ENCODE peak calls at places on chromosomes 12 and 14, in five cellular contexts. One of them, this sample, is unnamed.
A peak's percentile ranks its signal among the peaks of the same experiment; 100 is the strongest.

GRCh38 chr14:85415015-85415712 is 114.8 kb upstream of the FLRT2 start:
- DNase-seq in hepatocyte: peak; percentile 65
- DNase-seq in GM23248: peak; percentile 97
- DNase-seq in endothelial cell of umbilical vein: peak; percentile 67
- DNase-seq in pancreas: no peak
- DNase-seq in this sample: no peak

GRCh38 chr14:23071244-23071974 is 14.1 kb upstream of the CDH24 start:
- DNase-seq in endothelial cell of umbilical vein: peak; percentile 93
- DNase-seq in pancreas: peak; percentile 84
- DNase-seq in GM23248: peak; percentile 96
- DNase-seq in hepatocyte: peak; percentile 94
- DNase-seq in this sample: no peak

GRCh38 chr12:122356192-122356635 is 66.3 kb downstream of the CLIP1 start:
- DNase-seq in hepatocyte: peak; percentile 57
- DNase-seq in pancreas: no peak
- DNase-seq in GM23248: peak; percentile 65
- DNase-seq in endothelial cell of umbilical vein: peak; percentile 69
- DNase-seq in this sample: no peak

GRCh38 chr12:643478-644292 is 19.6 kb downstream of the NINJ2 start:
- DNase-seq in pancreas: no peak
- DNase-seq in endothelial cell of umbilical vein: peak; percentile 78
- DNase-seq in hepatocyte: no peak
- DNase-seq in GM23248: peak; percentile 57
- DNase-seq in this sample: no peak

GRCh38 chr12:110861729-110862128 is 14.9 kb downstream of the CCDC63 start:
- DNase-seq in endothelial cell of umbilical vein: no peak
- DNase-seq in GM23248: no peak
- DNase-seq in pancreas: no peak
- DNase-seq in hepatocyte: no peak
- DNase-seq in this sample: no peak

GRCh38 chr12:49920241-49920914 is 16.7 kb upstream of the FAIM2 start:
- DNase-seq in endothelial cell of umbilical vein: peak; percentile 65
- DNase-seq in hepatocyte: no peak
- DNase-seq in pancreas: no peak
- DNase-seq in GM23248: peak; percentile 81
- DNase-seq in this sample: no peak

GRCh38 chr12:64080319-64081008 is 141.6 kb downstream of the KICS2 start:
- DNase-seq in pancreas: no peak
- DNase-seq in hepatocyte: peak; percentile 41
- DNase-seq in GM23248: no peak
- DNase-seq in endothelial cell of umbilical vein: no peak
- DNase-seq in this sample: no peak

GRCh38 chr14:90666571-90666970 is 149.7 kb downstream of the TTC7B start:
- DNase-seq in hepatocyte: no peak
- DNase-seq in GM23248: no peak
- DNase-seq in pancreas: no peak
- DNase-seq in endothelial cell of umbilical vein: no peak
- DNase-seq in this sample: no peak

GRCh38 chr14:63088865-63089264 is 43.6 kb upstream of the KCNH5 start:
- DNase-seq in hepatocyte: no peak
- DNase-seq in endothelial cell of umbilical vein: no peak
- DNase-seq in pancreas: no peak
- DNase-seq in GM23248: no peak
- DNase-seq in this sample: no peak

GRCh38 chr14:22545842-22546721 is 42.9 kb downstream of the DAD1 start:
- DNase-seq in endothelial cell of umbilical vein: peak; percentile 93
- DNase-seq in GM23248: peak; percentile 91
- DNase-seq in hepatocyte: peak; percentile 54
- DNase-seq in pancreas: no peak
- DNase-seq in this sample: no peak

GRCh38 chr14:85437143-85437542 is 92.8 kb upstream of the FLRT2 start:
- DNase-seq in endothelial cell of umbilical vein: peak; percentile 54
- DNase-seq in GM23248: peak; percentile 71
- DNase-seq in pancreas: no peak
- DNase-seq in hepatocyte: peak; percentile 38
- DNase-seq in this sample: no peak

GRCh38 chr12:25151476-25151875 is 43.5 kb downstream of the DNAI7 start:
- DNase-seq in endothelial cell of umbilical vein: peak; percentile 84
- DNase-seq in hepatocyte: peak; percentile 79
- DNase-seq in GM23248: peak; percentile 96
- DNase-seq in pancreas: no peak
- DNase-seq in this sample: no peak

GRCh38 chr12:45601888-45602287 is 127.6 kb upstream of the ARID2 start:
- DNase-seq in GM23248: no peak
- DNase-seq in pancreas: no peak
- DNase-seq in hepatocyte: peak; percentile 20
- DNase-seq in endothelial cell of umbilical vein: no peak
- DNase-seq in this sample: no peak

GRCh38 chr14:93902619-93903307 is 24.4 kb upstream of the FAM181A start:
- DNase-seq in hepatocyte: no peak
- DNase-seq in endothelial cell of umbilical vein: no peak
- DNase-seq in GM23248: no peak
- DNase-seq in pancreas: peak; percentile 36
- DNase-seq in this sample: no peak

GRCh38 chr14:27573018-27573417 is 975.2 kb upstream of the NOVA1 start:
- DNase-seq in pancreas: no peak
- DNase-seq in endothelial cell of umbilical vein: no peak
- DNase-seq in hepatocyte: no peak
- DNase-seq in GM23248: no peak
- DNase-seq in this sample: no peak

GRCh38 chr12:50351120-50352043 is 45.0 kb downstream of the FAM186A start:
- DNase-seq in GM23248: peak; percentile 8
- DNase-seq in hepatocyte: peak; percentile 7
- DNase-seq in pancreas: no peak
- DNase-seq in endothelial cell of umbilical vein: no peak
- DNase-seq in this sample: no peak

GRCh38 chr14:36217732-36218131 is 41.2 kb upstream of the PTCSC3 start:
- DNase-seq in hepatocyte: no peak
- DNase-seq in pancreas: no peak
- DNase-seq in endothelial cell of umbilical vein: no peak
- DNase-seq in GM23248: no peak
- DNase-seq in this sample: no peak

GRCh38 chr12:41511247-41511646 is 323.1 kb downstream of the PDZRN4 start:
- DNase-seq in GM23248: no peak
- DNase-seq in hepatocyte: no peak
- DNase-seq in endothelial cell of umbilical vein: no peak
- DNase-seq in pancreas: no peak
- DNase-seq in this sample: no peak

GRCh38 chr12:13727707-13728147 is 253.7 kb downstream of the GRIN2B start:
- DNase-seq in pancreas: no peak
- DNase-seq in GM23248: no peak
- DNase-seq in endothelial cell of umbilical vein: no peak
- DNase-seq in hepatocyte: no peak
- DNase-seq in this sample: no peak

GRCh38 chr12:71439613-71440392 is at the start of gene LGR5:
- DNase-seq in hepatocyte: peak; percentile 76
- DNase-seq in pancreas: peak; percentile 67
- DNase-seq in GM23248: peak; percentile 44
- DNase-seq in endothelial cell of umbilical vein: peak; percentile 25
- DNase-seq in this sample: peak; percentile 75

GRCh38 chr14:94390372-94391086 is 2.1 kb upstream of the SERPINA1 start:
- DNase-seq in pancreas: peak; percentile 72
- DNase-seq in GM23248: no peak
- DNase-seq in endothelial cell of umbilical vein: no peak
- DNase-seq in hepatocyte: no peak
- DNase-seq in this sample: no peak

GRCh38 chr12:66740257-66740656 is 61.4 kb upstream of the GRIP1 start:
- DNase-seq in hepatocyte: no peak
- DNase-seq in GM23248: no peak
- DNase-seq in pancreas: no peak
- DNase-seq in endothelial cell of umbilical vein: no peak
- DNase-seq in this sample: no peak

GRCh38 chr14:71856199-71856919 is 75.9 kb upstream of the RGS6 start:
- DNase-seq in endothelial cell of umbilical vein: no peak
- DNase-seq in hepatocyte: no peak
- DNase-seq in GM23248: no peak
- DNase-seq in pancreas: no peak
- DNase-seq in this sample: no peak

GRCh38 chr14:32450919-32451675 is 122.0 kb downstream of the AKAP6 start:
- DNase-seq in pancreas: no peak
- DNase-seq in hepatocyte: no peak
- DNase-seq in endothelial cell of umbilical vein: no peak
- DNase-seq in GM23248: peak; percentile 26
- DNase-seq in this sample: no peak

GRCh38 chr14:91997492-91997891 is 42.4 kb downstream of the TRIP11 start:
- DNase-seq in pancreas: no peak
- DNase-seq in endothelial cell of umbilical vein: peak; percentile 66
- DNase-seq in GM23248: peak; percentile 59
- DNase-seq in hepatocyte: no peak
- DNase-seq in this sample: no peak

GRCh38 chr14:101604935-101605767 is 43.9 kb downstream of the DIO3 start:
- DNase-seq in endothelial cell of umbilical vein: no peak
- DNase-seq in pancreas: peak; percentile 22
- DNase-seq in GM23248: no peak
- DNase-seq in hepatocyte: no peak
- DNase-seq in this sample: no peak

GRCh38 chr14:72894623-72895378 is 900 bp upstream of the DPF3 start:
- DNase-seq in endothelial cell of umbilical vein: peak; percentile 59
- DNase-seq in GM23248: peak; percentile 30
- DNase-seq in pancreas: peak; percentile 56
- DNase-seq in hepatocyte: peak; percentile 57
- DNase-seq in this sample: no peak

GRCh38 chr14:64878775-64879634 is 702 bp downstream of the SPTB start:
- DNase-seq in GM23248: peak; percentile 5
- DNase-seq in hepatocyte: peak; percentile 23
- DNase-seq in endothelial cell of umbilical vein: no peak
- DNase-seq in pancreas: no peak
- DNase-seq in this sample: peak; percentile 33

GRCh38 chr12:70919597-70920035 is 922 bp downstream of the PTPRR start:
- DNase-seq in GM23248: peak; percentile 42
- DNase-seq in pancreas: no peak
- DNase-seq in endothelial cell of umbilical vein: no peak
- DNase-seq in hepatocyte: peak; percentile 23
- DNase-seq in this sample: no peak

DNA sequence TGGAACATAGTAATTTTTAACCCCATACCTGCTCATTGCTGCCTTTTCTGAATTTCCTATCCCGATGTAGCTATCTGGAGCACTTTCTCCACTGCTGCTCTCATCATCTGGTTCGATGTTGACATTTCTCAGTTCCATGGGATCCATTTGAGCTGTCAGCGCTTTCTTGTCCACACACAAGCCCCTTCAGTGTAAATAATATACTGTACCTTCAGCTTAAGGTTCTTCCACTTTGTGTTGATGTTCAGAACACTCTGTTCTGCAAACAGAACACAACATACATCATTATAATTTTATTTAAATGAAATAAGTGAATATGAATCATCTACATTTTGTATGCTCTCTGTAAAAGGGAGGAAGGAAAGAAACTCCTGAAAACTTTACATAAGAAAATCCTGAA is 32.9 kb downstream of the SLC38A4 start:
- DNase-seq in GM23248: no peak
- DNase-seq in pancreas: no peak
- DNase-seq in endothelial cell of umbilical vein: no peak
- DNase-seq in hepatocyte: no peak
- DNase-seq in this sample: no peak
- H3K27ac ChIP-seq in GM23248: no peak overlapping the region
- H3K27ac ChIP-seq in pancreas: no peak overlapping the region
- H3K27ac ChIP-seq in endothelial cell of umbilical vein: no peak overlapping the region
- H3K27ac ChIP-seq in hepatocyte: no peak overlapping the region
- H3K27ac ChIP-seq in this sample: no peak overlapping the region

GRCh38 chr14:105193916-105194782 is 13.0 kb upstream of the NUDT14 start:
- DNase-seq in GM23248: peak; percentile 38
- DNase-seq in pancreas: no peak
- DNase-seq in hepatocyte: peak; percentile 45
- DNase-seq in endothelial cell of umbilical vein: peak; percentile 57
- DNase-seq in this sample: no peak
- H3K27ac ChIP-seq in GM23248: no peak overlapping the region
- H3K27ac ChIP-seq in pancreas: no peak overlapping the region
- H3K27ac ChIP-seq in hepatocyte: no peak overlapping the region
- H3K27ac ChIP-seq in endothelial cell of umbilical vein: peak overlapping the region; percentile 87
- H3K27ac ChIP-seq in this sample: peak overlapping the region; percentile 24

GRCh38 chr14:31045501-31046080 is 19.4 kb upstream of the STRN3 start:
- DNase-seq in GM23248: no peak
- DNase-seq in hepatocyte: no peak
- DNase-seq in endothelial cell of umbilical vein: no peak
- DNase-seq in pancreas: no peak
- DNase-seq in this sample: no peak
- H3K27ac ChIP-seq in GM23248: no peak overlapping the region
- H3K27ac ChIP-seq in hepatocyte: no peak overlapping the region
- H3K27ac ChIP-seq in endothelial cell of umbilical vein: no peak overlapping the region
- H3K27ac ChIP-seq in pancreas: no peak overlapping the region
- H3K27ac ChIP-seq in this sample: no peak overlapping the region

GRCh38 chr14:103188691-103189480 is 65.6 kb downstream of the TNFAIP2 start:
- DNase-seq in GM23248: peak; percentile 59
- DNase-seq in pancreas: peak; percentile 70
- DNase-seq in hepatocyte: peak; percentile 73
- DNase-seq in endothelial cell of umbilical vein: peak; percentile 23
- DNase-seq in this sample: no peak

GRCh38 chr14:103194256-103195045 is 71.2 kb downstream of the TNFAIP2 start:
- DNase-seq in hepatocyte: no peak
- DNase-seq in pancreas: no peak
- DNase-seq in GM23248: peak; percentile 84
- DNase-seq in endothelial cell of umbilical vein: no peak
- DNase-seq in this sample: no peak

GRCh38 chr14:103190731-103191130 is 67.5 kb downstream of the TNFAIP2 start:
- DNase-seq in pancreas: no peak
- DNase-seq in endothelial cell of umbilical vein: no peak
- DNase-seq in hepatocyte: no peak
- DNase-seq in GM23248: no peak
- DNase-seq in this sample: no peak

GRCh38 chr14:103189481-103190470 is 66.5 kb downstream of the TNFAIP2 start:
- DNase-seq in GM23248: no peak
- DNase-seq in endothelial cell of umbilical vein: no peak
- DNase-seq in hepatocyte: no peak
- DNase-seq in pancreas: no peak
- DNase-seq in this sample: no peak

DNA sequence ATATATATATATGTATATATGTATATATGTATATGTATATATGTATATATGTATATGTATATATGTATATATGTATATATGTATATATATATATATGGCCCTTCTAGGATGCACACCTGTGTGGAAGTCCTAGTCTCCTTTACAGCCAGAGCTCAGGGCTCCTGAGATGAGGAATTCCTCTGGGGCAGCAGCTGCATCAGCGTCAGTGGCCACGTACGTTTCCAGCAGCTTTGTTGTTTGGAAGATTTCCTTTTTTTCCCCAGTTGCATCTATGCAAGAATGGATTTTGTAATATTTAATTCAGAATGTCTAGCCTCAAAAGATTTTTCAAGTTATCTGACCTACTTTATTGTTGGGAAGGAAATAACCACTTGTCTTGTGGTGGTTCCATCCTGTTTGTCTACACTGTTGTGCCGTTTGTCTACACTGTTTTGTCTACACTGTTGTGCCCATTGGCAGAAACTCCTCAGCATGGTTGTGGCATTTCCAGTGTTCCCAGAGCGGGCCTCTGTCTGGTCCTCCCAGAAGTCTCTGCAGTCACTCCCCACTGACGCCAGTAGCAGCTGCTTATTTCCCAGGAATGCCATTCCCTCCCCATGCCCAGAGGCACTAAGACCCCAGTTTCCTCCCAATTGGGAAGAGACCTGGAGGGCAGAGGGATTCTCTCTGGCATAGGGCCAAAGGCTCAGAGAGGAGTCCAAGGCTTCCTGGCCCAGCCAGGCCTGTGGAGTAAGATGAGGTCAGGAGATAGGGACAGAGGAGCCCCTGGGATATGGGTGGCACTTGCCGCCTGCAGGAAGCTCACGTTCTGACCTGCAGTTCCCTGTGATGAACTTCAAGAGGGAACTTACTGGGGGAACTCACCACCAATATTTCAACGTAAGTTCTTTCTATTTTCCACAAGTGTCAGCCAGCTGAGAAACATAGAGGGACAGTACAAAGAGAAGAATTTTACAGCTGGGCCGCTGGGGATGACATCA is 68.9 kb downstream of the TNFAIP2 start:
- DNase-seq in GM23248: no peak
- DNase-seq in hepatocyte: no peak
- DNase-seq in pancreas: no peak
- DNase-seq in endothelial cell of umbilical vein: no peak
- DNase-seq in this sample: no peak
- H3K27ac ChIP-seq in GM23248: no peak overlapping the region
- H3K27ac ChIP-seq in hepatocyte: peak overlapping the region; percentile 87
- H3K27ac ChIP-seq in pancreas: no peak overlapping the region
- H3K27ac ChIP-seq in endothelial cell of umbilical vein: no peak overlapping the region
- H3K27ac ChIP-seq in this sample: no peak overlapping the region